ENCODE peak calls at places on chromosome 21, in five cellular contexts. Y is tibial artery, O is DND-41, M is ELR, B is HFFc6. K is an unnamed sample.

GRCh38 chr21:41794600-41794999 is 27.7 kb upstream of the RIPK4 start:
- DNase-seq in Y (no peak), O (no peak), B (no peak), M (no peak), K (no peak)

GRCh38 chr21:19034041-19034440 is 630.5 kb upstream of the TMPRSS15 start:
- DNase-seq in M (no peak), Y (no peak), O (no peak), B (no peak), K (no peak)

GRCh38 chr21:17537299-17537698 is 24.5 kb downstream of the CXADR start:
- DNase-seq in M (peak; percentile 27), Y (no peak), O (no peak), B (peak; percentile 2), K (no peak)

GRCh38 chr21:31279986-31280385 is 64.1 kb downstream of the TIAM1 start:
- DNase-seq in O (no peak), M (no peak), B (no peak), Y (no peak), K (no peak)

GRCh38 chr21:44445413-44445812 is 9.9 kb upstream of the LRRC3 start:
- DNase-seq in Y (peak; percentile 31), M (no peak), O (no peak), B (no peak), K (no peak)

GRCh38 chr21:15731243-15731613 is 1.4 kb downstream of the USP25 start:
- DNase-seq in Y (no peak), M (peak; percentile 70), B (no peak), O (no peak), K (no peak)

GRCh38 chr21:35940074-35940927 is 120.0 kb downstream of the SETD4 start:
- DNase-seq in O (peak; percentile 37), B (peak; percentile 75), Y (no peak), M (peak; percentile 77), K (peak; percentile 6)

GRCh38 chr21:45590246-45590725 is 48.0 kb upstream of the SLC19A1 start:
- DNase-seq in O (no peak), Y (peak; percentile 59), M (no peak), B (no peak), K (peak; percentile 42)

GRCh38 chr21:31597683-31598082 is 61.8 kb upstream of the SOD1 start:
- DNase-seq in Y (no peak), M (no peak), B (no peak), O (no peak), K (no peak)

GRCh38 chr21:34133802-34134201 is 60.4 kb downstream of the MRPS6 start:
- DNase-seq in M (peak; percentile 22), O (no peak), B (no peak), Y (no peak), K (no peak)

GRCh38 chr21:29343517-29343916 is 44.8 kb downstream of the BACH1 start:
- DNase-seq in O (no peak), M (peak; percentile 88), B (peak; percentile 73), Y (no peak), K (no peak)

GRCh38 chr21:25934771-25935224 is 200.0 kb downstream of the GABPA start:
- DNase-seq in O (no peak), M (peak; percentile 97), Y (peak; percentile 89), B (peak; percentile 92), K (no peak)

GRCh38 chr21:31894441-31894840 is 21.6 kb downstream of the HUNK start:
- DNase-seq in O (no peak), B (no peak), Y (no peak), M (no peak), K (no peak)

GRCh38 chr21:32994305-32994704 is 31.4 kb upstream of the OLIG2 start:
- DNase-seq in M (peak; percentile 47), Y (no peak), B (peak; percentile 21), O (no peak), K (no peak)

GRCh38 chr21:17732306-17732705 is 86.8 kb downstream of the C21orf91 start:
- DNase-seq in O (no peak), M (no peak), B (no peak), Y (no peak), K (no peak)

GRCh38 chr21:32468567-32469175 is 56.2 kb downstream of the EVA1C start:
- DNase-seq in Y (no peak), B (no peak), M (no peak), O (no peak), K (no peak)

GRCh38 chr21:38203229-38203628 is 53.6 kb upstream of the KCNJ15 start:
- DNase-seq in B (no peak), M (no peak), Y (no peak), O (no peak), K (no peak)

GRCh38 chr21:42419845-42420244 is 16.1 kb downstream of the UBASH3A start:
- DNase-seq in Y (no peak), O (no peak), M (no peak), B (no peak), K (no peak)

GRCh38 chr21:45485686-45486442 is 56.4 kb downstream of the SLC19A1 start:
- DNase-seq in O (no peak), M (no peak), Y (no peak), B (no peak), K (no peak)

GRCh38 chr21:15788847-15789548 is 59.2 kb downstream of the USP25 start:
- DNase-seq in B (peak; percentile 15), O (no peak), Y (no peak), M (peak; percentile 69), K (no peak)